ENCODE peak calls at places on chromosomes 6 and 20, in six cellular contexts. K is psoas muscle, V is PC-3, C is tibial artery, B is mammary epithelial cell, W is lower lobe of right lung. X is an unnamed sample. For H3K4me1, the result is how much of the 10 kb centered on the place peaks cover.

GRCh38 chr6:83707829-83708545 is 914 bp downstream of the SNAP91 start:
- DNase-seq in K (no peak), V (no peak), C (no peak), B (no peak), W (no peak), X (no peak)

GRCh38 chr6:168145747-168146596 is 67.0 kb upstream of the FRMD1 start:
- DNase-seq in K (no peak), V (no peak), C (peak), B (no peak), W (no peak), X (no peak)

GRCh38 chr6:40251609-40252008 is 317.3 kb upstream of the MOCS1 start:
- DNase-seq in K (no peak), V (no peak), C (no peak), B (no peak), W (no peak), X (no peak)

GRCh38 chr6:118808794-118809668 is 84.9 kb upstream of the ASF1A start:
- DNase-seq in K (no peak), V (no peak), C (no peak), B (no peak), W (peak), X (no peak)

GRCh38 chr20:23152308-23152892 is 66.3 kb upstream of the CD93 start:
- DNase-seq in K (peak), V (no peak), C (peak), B (no peak), W (no peak), X (peak)

GRCh38 chr20:38893485-38894090 is 32.6 kb upstream of the FAM83D start:
- DNase-seq in K (peak), V (peak), C (no peak), B (peak), W (peak), X (peak)

GRCh38 chr20:57664476-57664875 is 44.2 kb upstream of the ZBP1 start:
- DNase-seq in K (peak), V (no peak), C (no peak), B (no peak), W (peak), X (peak)

GRCh38 chr6:11681357-11681756 is 97.2 kb downstream of the ADTRP start:
- DNase-seq in K (no peak), V (no peak), C (no peak), B (no peak), W (no peak), X (no peak)

GRCh38 chr20:59664389-59665055 is 60.2 kb downstream of the PHACTR3 start:
- DNase-seq in K (no peak), V (no peak), C (no peak), B (no peak), W (no peak), X (no peak)

GRCh38 chr6:35166160-35166919 is 25.2 kb upstream of the TCP11 start:
- DNase-seq in K (no peak), V (no peak), C (no peak), B (no peak), W (no peak), X (no peak)

GRCh38 chr6:30820196-30820595 is 64.1 kb upstream of the DDR1 start:
- DNase-seq in K (peak), V (peak), C (peak), B (peak), W (no peak), X (peak)

GRCh38 chr20:37233471-37234253 is 28.0 kb downstream of the GHRH start:
- DNase-seq in K (no peak), V (no peak), C (no peak), B (no peak), W (no peak), X (no peak)

GRCh38 chr20:54067606-54068174 is 2.7 kb downstream of the BCAS1 start:
- DNase-seq in K (no peak), V (peak), C (no peak), B (peak), W (peak), X (no peak)

GRCh38 chr6:106799008-106799952 is 169.9 kb downstream of the QRSL1 start:
- DNase-seq in K (no peak), V (peak), C (no peak), B (peak), W (no peak), X (no peak)

GRCh38 chr6:141641406-141641805 is 491.3 kb upstream of the GJE1 start:
- DNase-seq in K (no peak), V (peak), C (no peak), B (no peak), W (no peak), X (no peak)

GRCh38 chr6:53189554-53189953 is 40.9 kb upstream of the GCM1 start:
- DNase-seq in K (no peak), V (no peak), C (no peak), B (no peak), W (no peak), X (no peak)

GRCh38 chr20:57671662-57672061 is 38.2 kb downstream of the PMEPA1 start:
- DNase-seq in K (no peak), V (peak), C (no peak), B (no peak), W (no peak), X (no peak)

GRCh38 chr20:61499859-61500258 is 247.8 kb downstream of the CDH4 start:
- DNase-seq in K (no peak), V (peak), C (no peak), B (no peak), W (no peak), X (no peak)

GRCh38 chr6:122947355-122947754 is 48.7 kb upstream of the CLVS2 start:
- DNase-seq in K (no peak), V (peak), C (no peak), B (peak), W (no peak), X (no peak)

GRCh38 chr6:5662797-5663196 is 343.9 kb downstream of the NRN1 start:
- DNase-seq in K (no peak), V (no peak), C (no peak), B (no peak), W (no peak), X (no peak)

GRCh38 chr20:49380245-49380875 is 102.1 kb downstream of the KCNB1 start:
- DNase-seq in K (no peak), V (no peak), C (no peak), B (no peak), W (no peak), X (no peak)

GRCh38 chr20:18984238-18985200 is 170.9 kb downstream of the SCP2D1 start:
- DNase-seq in K (no peak), V (peak), C (no peak), B (no peak), W (no peak), X (no peak)

GRCh38 chr6:167898673-167899311 is 72.1 kb downstream of the AFDN start:
- DNase-seq in K (no peak), V (peak), C (no peak), B (peak), W (no peak), X (no peak)

GRCh38 chr20:34834459-34834893 is 9.0 kb upstream of the NCOA6 start:
- DNase-seq in K (no peak), V (peak), C (no peak), B (peak), W (no peak), X (no peak)

GRCh38 chr6:134117409-134117808 is 65.0 kb upstream of the SLC2A12 start:
- DNase-seq in K (no peak), V (no peak), C (no peak), B (no peak), W (no peak), X (no peak)

GRCh38 chr20:4352348-4352747 is 337.0 kb upstream of the RNF24 start:
- DNase-seq in K (no peak), V (no peak), C (no peak), B (no peak), W (no peak), X (no peak)

GRCh38 chr6:42028234-42029061 is 21.9 kb upstream of the TAF8 start:
- DNase-seq in K (no peak), V (no peak), C (peak), B (no peak), W (peak), X (peak)

GRCh38 chr6:6712979-6713514 is 124.5 kb downstream of the LY86 start:
- DNase-seq in K (no peak), V (no peak), C (no peak), B (no peak), W (peak), X (no peak)

GRCh38 chr20:53212018-53212417 is 239.9 kb downstream of the TSHZ2 start:
- DNase-seq in K (no peak), V (no peak), C (no peak), B (no peak), W (no peak), X (no peak)

GRCh38 chr6:88492824-88493223 is 326.7 kb upstream of the CNR1 start:
- DNase-seq in K (no peak), V (peak), C (no peak), B (no peak), W (no peak), X (no peak)

GRCh38 chr6:43980004-43980795 is 147.1 kb downstream of the MRPL14 start:
- DNase-seq in K (no peak), V (no peak), C (peak), B (no peak), W (no peak), X (no peak)

GRCh38 chr20:36122931-36123288 is 31.6 kb upstream of the EPB41L1 start:
- DNase-seq in K (no peak), V (no peak), C (no peak), B (no peak), W (no peak), X (no peak)

GRCh38 chr6:35719830-35720733 is 16.8 kb upstream of the ARMC12 start:
- DNase-seq in K (peak), V (no peak), C (peak), B (no peak), W (peak), X (peak)

GRCh38 chr6:11961137-11961779 is 50.9 kb upstream of the HIVEP1 start:
- DNase-seq in K (no peak), V (no peak), C (no peak), B (no peak), W (no peak), X (no peak)

GRCh38 chr6:113067612-113068262 is 720.6 kb downstream of the RFPL4B start:
- DNase-seq in K (no peak), V (peak), C (no peak), B (no peak), W (no peak), X (no peak)

GRCh38 chr6:30672445-30673253 is at the start of gene DHX16:
- DNase-seq in K (peak), V (peak), C (peak), B (peak), W (peak), X (peak)

DNA sequence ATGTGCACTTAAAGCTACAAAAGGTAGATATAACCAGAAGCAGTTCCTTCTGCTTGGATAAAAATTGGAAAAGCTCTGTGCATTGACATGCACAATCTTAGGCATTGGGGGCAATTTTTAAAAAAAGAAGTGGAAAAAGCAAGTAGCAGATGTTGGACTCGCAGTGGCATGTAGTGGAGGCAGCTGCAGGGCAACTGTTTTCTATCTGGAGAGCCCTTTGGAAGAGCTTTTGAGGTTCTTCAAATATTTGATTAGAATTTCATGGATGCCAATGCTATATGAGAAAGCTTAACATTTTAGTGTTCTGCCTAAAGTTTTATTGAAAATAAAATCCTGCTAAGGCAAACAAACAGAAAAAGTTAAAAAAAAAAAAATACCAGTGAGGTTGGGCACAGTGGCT is 388.3 kb upstream of the RNF217 start:
- DNase-seq in K (no peak), V (no peak), C (no peak), B (no peak), W (no peak), X (no peak)
- H3K4me1 ChIP-seq in K (under half), V (under half), C (under half), B (under half), W (under half), X (under half)

GRCh38 chr6:25280617-25280990 is 1.4 kb downstream of the CARMIL1 start:
- DNase-seq in K (no peak), V (peak), C (no peak), B (peak), W (no peak), X (no peak)
- H3K27ac ChIP-seq in K (no peak), V (no peak), C (peak), B (peak), W (no peak), X (peak)

DNA sequence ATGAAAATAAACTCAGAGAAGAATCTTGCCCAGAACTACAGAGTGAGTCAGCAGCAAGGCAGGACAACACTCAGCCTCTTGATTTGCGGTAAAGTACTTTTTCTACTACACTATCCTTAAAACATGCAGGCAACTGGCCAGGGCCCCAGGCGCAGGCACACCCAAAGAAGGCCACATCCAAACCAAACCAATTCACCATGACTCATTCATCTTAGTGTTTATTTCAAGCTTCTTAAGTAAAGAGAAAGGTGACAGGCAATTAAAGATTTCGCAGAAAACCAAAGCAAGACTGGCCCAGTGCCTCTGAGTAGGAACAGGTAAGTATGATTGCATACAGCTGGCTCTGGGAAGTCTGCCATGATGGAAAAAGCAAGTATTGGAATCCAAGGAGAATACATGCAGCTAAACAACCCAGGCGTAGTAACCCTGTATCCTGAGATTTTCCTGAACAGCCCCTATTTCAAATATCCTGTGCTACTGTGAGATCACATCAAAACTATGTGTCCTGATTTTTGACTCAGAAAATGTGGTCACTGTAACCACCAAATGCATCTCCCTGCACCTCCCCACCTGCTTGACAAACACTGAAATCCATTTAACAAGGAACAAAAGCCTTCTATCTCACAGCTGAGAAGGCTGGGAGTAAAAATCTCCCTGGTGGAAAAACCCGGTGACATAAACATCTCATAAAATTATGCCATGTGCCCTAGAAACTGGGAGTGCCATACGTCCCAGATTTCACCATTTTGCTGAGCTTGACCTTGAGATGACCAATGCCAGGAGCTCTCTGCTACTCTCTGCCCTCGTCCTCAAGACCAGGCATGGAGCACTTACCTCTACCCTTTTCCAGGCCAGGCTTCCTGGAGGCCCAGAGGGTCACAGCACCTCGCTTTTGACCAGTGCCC is 12.4 kb downstream of the WFDC3 start:
- DNase-seq in K (peak), V (peak), C (peak), B (peak), W (peak), X (peak)
- H3K4me1 ChIP-seq in K (under half), V (half or more), C (under half), B (half or more), W (under half), X (under half)

DNA sequence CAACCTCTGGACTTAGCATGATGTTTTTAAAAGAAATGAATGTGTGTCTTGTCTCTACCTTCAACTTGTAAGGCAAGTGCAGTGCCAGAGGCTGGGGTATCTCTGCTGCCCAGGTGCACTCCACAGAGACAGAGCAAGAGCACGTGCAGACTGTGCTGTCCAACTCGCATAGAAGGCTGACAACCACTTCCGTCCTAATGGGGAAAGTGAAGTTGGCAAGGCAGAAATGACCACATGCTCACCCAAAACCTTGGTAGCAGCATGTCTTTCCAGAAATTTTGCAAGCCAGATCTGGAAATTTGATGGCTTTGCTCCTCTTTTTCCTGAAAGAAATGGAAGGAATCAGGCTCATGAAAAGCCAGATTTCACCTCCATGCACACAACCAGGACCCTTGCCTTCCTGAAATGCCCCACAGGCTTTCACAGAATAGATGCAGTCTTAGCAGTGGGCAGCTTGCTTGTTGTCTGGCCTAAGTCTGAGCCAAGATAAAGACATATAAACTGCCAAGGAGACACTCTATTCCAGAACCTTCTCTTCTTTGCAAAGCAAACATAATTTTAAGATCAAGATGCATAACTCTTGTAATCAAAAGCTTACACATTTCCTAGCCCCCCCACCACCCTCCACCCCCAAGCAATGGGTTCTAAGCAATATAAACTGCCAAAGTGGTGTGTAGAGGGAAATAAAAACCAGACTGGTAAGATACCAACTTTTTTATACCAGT is 26.8 kb downstream of the SLC22A3 start:
- DNase-seq in K (no peak), V (no peak), C (no peak), B (no peak), W (no peak), X (no peak)
- H3K27ac ChIP-seq in K (no peak), V (no peak), C (peak), B (no peak), W (no peak), X (no peak)

DNA sequence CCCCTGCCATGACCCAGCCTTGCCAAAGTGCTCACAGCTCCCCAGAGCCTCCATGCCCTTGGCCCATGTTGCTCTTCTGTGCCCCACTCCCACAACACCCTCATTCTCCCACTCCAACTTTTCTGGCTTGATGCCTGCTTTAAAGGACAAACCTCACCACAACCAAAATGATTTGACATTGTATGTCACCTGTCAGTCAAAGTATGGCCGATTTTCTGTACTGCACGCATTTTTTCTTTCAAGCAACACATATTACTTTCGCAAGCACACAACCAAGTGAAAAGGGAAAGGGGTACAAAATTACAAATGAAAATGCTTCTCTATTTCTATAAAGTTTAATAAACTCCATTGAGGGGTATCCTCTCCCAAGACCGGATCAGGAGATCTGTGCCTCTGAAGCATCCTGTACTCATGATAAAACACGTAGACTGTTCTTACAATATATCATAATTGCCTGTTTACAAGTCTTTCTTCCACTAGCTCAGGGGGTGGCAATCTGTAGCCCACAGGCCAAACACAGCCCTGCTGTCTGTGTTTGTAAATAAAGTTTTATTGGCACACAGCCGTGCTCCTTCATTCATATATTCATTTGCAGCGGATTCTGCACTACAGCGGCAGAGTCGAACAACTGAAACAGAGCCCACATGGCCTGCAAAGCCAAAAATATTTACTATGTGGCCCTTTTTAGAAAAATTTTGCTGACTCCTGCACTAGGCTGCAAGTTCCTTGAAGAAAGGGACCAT is 32.5 kb downstream of the SLC22A23 start:
- DNase-seq in K (no peak), V (no peak), C (no peak), B (no peak), W (no peak), X (no peak)
- H3K4me1 ChIP-seq in K (half or more), V (under half), C (under half), B (half or more), W (under half), X (under half)

GRCh38 chr20:17808782-17809181 is 109.0 kb downstream of the BANF2 start:
- DNase-seq in K (peak), V (no peak), C (peak), B (no peak), W (no peak), X (no peak)
- H3K27ac ChIP-seq in K (no peak), V (no peak), C (peak), B (no peak), W (peak), X (peak)

GRCh38 chr6:107936162-107936909 is 21.7 kb downstream of the SEC63 start:
- DNase-seq in K (no peak), V (no peak), C (no peak), B (no peak), W (no peak), X (no peak)

GRCh38 chr6:107941199-107941598 is 16.8 kb downstream of the SEC63 start:
- DNase-seq in K (no peak), V (no peak), C (no peak), B (no peak), W (no peak), X (no peak)

GRCh38 chr6:107943626-107944439 is 14.2 kb downstream of the SEC63 start:
- DNase-seq in K (no peak), V (no peak), C (no peak), B (no peak), W (no peak), X (no peak)

GRCh38 chr6:107941627-107942026 is 16.4 kb downstream of the SEC63 start:
- DNase-seq in K (no peak), V (no peak), C (no peak), B (no peak), W (no peak), X (no peak)

DNA sequence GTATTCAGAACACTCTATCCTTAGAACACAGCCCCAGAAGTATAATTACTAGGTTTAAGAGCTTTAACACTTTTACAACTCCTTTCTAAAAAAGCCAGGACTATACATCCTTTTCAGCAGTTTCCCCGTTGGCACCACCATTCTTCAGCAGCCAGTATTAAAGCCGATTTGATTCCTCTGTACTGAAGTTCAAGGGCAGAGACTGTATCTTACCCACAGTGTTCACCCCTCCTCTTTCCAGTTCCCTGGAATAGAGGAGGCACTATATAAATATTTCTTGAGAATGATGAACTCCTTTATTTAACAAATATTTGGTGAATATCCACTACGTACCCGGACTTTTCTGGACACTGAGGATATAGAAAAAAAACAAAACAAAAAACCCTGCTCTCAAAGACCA is 15.8 kb downstream of the SEC63 start:
- DNase-seq in K (no peak), V (no peak), C (no peak), B (no peak), W (no peak), X (no peak)
- H3K4me1 ChIP-seq in K (under half), V (under half), C (under half), B (under half), W (under half), X (under half)

X was measured in heart left ventricle.